ENCODE peak calls at places on chromosomes 12 and 14, in nine cellular contexts. L is HS-27A; Y is lower lobe of right lung; E is AG10803; Q is stimulated activated CD4-positive, alpha-beta T cell treated with anti-CD3 and anti-CD28 coated beads, Interleukin-4, amount 100 ng/mL, for 4 hours; D is naive thymus-derived CD4-positive, alpha-beta T cell; W is germinal center; F is Daoy; K is posterior cingulate gyrus. U is an unnamed sample.
A peak's percentile ranks its signal among the peaks of the same experiment; 100 is the strongest.

GRCh38 chr12:108332791-108333382 is 6.2 kb downstream of the CMKLR1 start:
- DNase-seq in L (no peak), Y (peak; percentile 82), E (no peak), Q (no peak), D (no peak), W (no peak), F (peak; percentile 75), K (no peak), U (peak; percentile 75)

GRCh38 chr12:13425766-13426165 is 229.2 kb downstream of the EMP1 start:
- DNase-seq in L (peak; percentile 8), Y (no peak), E (peak; percentile 93), Q (no peak), D (no peak), W (no peak), F (peak; percentile 88), K (no peak), U (peak; percentile 73)

GRCh38 chr12:100229876-100230275 is 29.3 kb downstream of the ACTR6 start:
- DNase-seq in L (no peak), Y (no peak), E (no peak), Q (no peak), D (no peak), W (no peak), F (no peak), K (no peak), U (no peak)

GRCh38 chr12:24948816-24949722 is at the start of gene BCAT1:
- DNase-seq in L (peak; percentile 64), Y (peak; percentile 86), E (peak; percentile 86), Q (peak; percentile 22), D (peak; percentile 22), W (peak; percentile 71), F (peak; percentile 87), K (peak; percentile 80), U (peak; percentile 89)

GRCh38 chr12:80702889-80703605 is 4.4 kb upstream of the MYF6 start:
- DNase-seq in L (peak; percentile 17), Y (no peak), E (peak; percentile 69), Q (no peak), D (no peak), W (no peak), F (peak; percentile 73), K (no peak), U (peak; percentile 45)

GRCh38 chr12:8816448-8816847 is 6.0 kb upstream of the A2ML1 start:
- DNase-seq in L (no peak), Y (no peak), E (no peak), Q (no peak), D (no peak), W (no peak), F (no peak), K (no peak), U (no peak)

GRCh38 chr14:37591941-37592287 is 3.1 kb downstream of the FOXA1 start:
- DNase-seq in L (no peak), Y (no peak), E (no peak), Q (no peak), D (no peak), W (no peak), F (peak; percentile 73), K (peak; percentile 48), U (peak; percentile 50)

GRCh38 chr14:75561013-75561432 is 17.4 kb upstream of the FLVCR2 start:
- DNase-seq in L (no peak), Y (peak; percentile 86), E (peak; percentile 62), Q (peak; percentile 32), D (peak; percentile 34), W (peak; percentile 66), F (peak; percentile 86), K (peak; percentile 78), U (peak; percentile 93)

GRCh38 chr12:65532744-65533143 is 254.3 kb downstream of the MSRB3 start:
- DNase-seq in L (peak; percentile 53), Y (no peak), E (peak; percentile 65), Q (no peak), D (no peak), W (no peak), F (peak; percentile 96), K (no peak), U (no peak)

GRCh38 chr14:90651976-90652560 is 164.2 kb downstream of the TTC7B start:
- DNase-seq in L (no peak), Y (no peak), E (no peak), Q (no peak), D (no peak), W (no peak), F (no peak), K (no peak), U (no peak)

GRCh38 chr12:53324113-53324778 is 2.8 kb upstream of the AAAS start:
- DNase-seq in L (no peak), Y (peak; percentile 58), E (no peak), Q (peak; percentile 54), D (peak; percentile 24), W (peak; percentile 83), F (no peak), K (no peak), U (peak; percentile 66)

GRCh38 chr12:3042394-3042793 is 34.8 kb upstream of the TSPAN9 start:
- DNase-seq in L (no peak), Y (no peak), E (no peak), Q (no peak), D (no peak), W (peak; percentile 88), F (no peak), K (peak; percentile 27), U (peak; percentile 44)

U was measured in osteoblast.